ENCODE peak calls at places on chromosomes 12 and 14, in seven cellular contexts. I is SK-N-SH, O is GM12891, W is H1, T is HepG2, K is K562, D is GM12878. Z is an unnamed sample.

GRCh38 chr12:57965766-57966165 is 24.4 kb downstream of the ATP23 start:
- DNase-seq in K (no peak), O (no peak), W (no peak), T (peak; percentile 66), I (no peak), D (no peak), Z (no peak)

GRCh38 chr12:120079352-120080042 is 37.1 kb downstream of the RAB35 start:
- DNase-seq in W (no peak), D (no peak), I (no peak), O (no peak), K (no peak), T (peak; percentile 78), Z (no peak)

GRCh38 chr14:61470261-61470953 is 149.0 kb downstream of the PRKCH start:
- DNase-seq in W (no peak), D (no peak), T (no peak), I (peak; percentile 41), K (no peak), O (no peak), Z (no peak)

GRCh38 chr12:52804029-52804428 is 8.1 kb upstream of the KRT3 start:
- DNase-seq in W (no peak), O (no peak), T (no peak), D (no peak), I (no peak), K (no peak), Z (no peak)

GRCh38 chr12:65509953-65510352 is 231.5 kb downstream of the MSRB3 start:
- DNase-seq in D (no peak), W (no peak), K (no peak), T (no peak), I (no peak), O (no peak), Z (no peak)

GRCh38 chr12:131091413-131091975 is 137.8 kb downstream of the ADGRD1 start:
- DNase-seq in T (no peak), W (no peak), I (no peak), D (peak; percentile 80), K (no peak), O (no peak), Z (no peak)

GRCh38 chr12:121751034-121751433 is 38.5 kb downstream of the TMEM120B start:
- DNase-seq in O (no peak), T (no peak), I (no peak), W (no peak), D (no peak), K (no peak), Z (no peak)

GRCh38 chr12:125090437-125090836 is 25.2 kb downstream of the AACS start:
- DNase-seq in W (no peak), K (no peak), T (no peak), I (no peak), O (no peak), D (no peak), Z (no peak)

GRCh38 chr14:102508410-102508773 is 1.2 kb downstream of the ANKRD9 start:
- DNase-seq in K (peak; percentile 71), W (no peak), T (peak; percentile 59), O (no peak), D (no peak), I (no peak), Z (no peak)

GRCh38 chr12:78697817-78698415 is 166.7 kb upstream of the SYT1 start:
- DNase-seq in K (no peak), O (no peak), I (no peak), T (no peak), D (no peak), W (no peak), Z (no peak)

GRCh38 chr14:77301103-77301502 is 19.6 kb downstream of the POMT2 start:
- DNase-seq in T (peak; percentile 75), D (no peak), O (peak; percentile 49), W (peak; percentile 90), K (peak; percentile 48), I (peak; percentile 65), Z (peak; percentile 47)

GRCh38 chr12:111705672-111706071 is 19.8 kb downstream of the ACAD10 start:
- DNase-seq in D (no peak), K (no peak), I (no peak), T (no peak), O (no peak), W (no peak), Z (no peak)

GRCh38 chr12:130715150-130715995 is 726 bp downstream of the RIMBP2 start:
- DNase-seq in O (no peak), D (no peak), K (no peak), W (peak; percentile 58), I (peak; percentile 70), T (no peak), Z (no peak)

DNA sequence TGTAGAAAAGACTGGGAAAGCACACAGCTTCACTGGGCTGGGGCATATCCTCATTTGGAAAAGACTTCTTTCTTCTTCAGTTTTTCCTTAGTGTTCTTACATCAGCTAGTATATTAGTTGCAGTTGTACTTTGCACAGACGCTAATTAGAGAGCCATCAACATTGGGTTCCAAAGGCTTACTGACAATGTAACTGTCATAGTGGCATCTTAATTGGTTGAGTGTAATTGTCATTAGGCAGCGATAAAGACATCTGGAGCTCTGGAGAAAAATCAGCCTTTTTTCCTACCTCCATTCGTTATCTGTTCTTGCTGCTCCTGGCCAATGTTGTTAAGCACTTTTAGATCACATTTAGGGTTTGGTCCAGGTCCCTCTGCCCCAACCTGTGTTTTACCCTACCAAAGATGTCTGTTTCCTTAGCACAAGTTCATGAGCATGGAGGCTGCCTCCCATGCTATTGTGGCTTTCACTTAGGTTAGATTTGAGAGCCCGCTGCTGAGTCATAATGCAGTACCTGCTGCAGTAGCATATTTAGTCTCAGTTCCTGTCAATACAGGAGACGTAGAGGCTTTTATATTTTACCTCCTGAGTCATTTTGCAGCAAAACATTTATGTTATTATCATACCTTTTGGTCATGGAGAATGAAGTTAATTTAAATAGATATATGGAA is 49.2 kb downstream of the FBXW8 start:
- DNase-seq in T (no peak), O (peak; percentile 38), D (peak; percentile 40), W (no peak), I (peak; percentile 58), K (no peak), Z (peak; percentile 24)
- TF ChIP-seq TAF1 in T (no peak), O (no peak), D (no peak), W (no peak), I (no peak), K (no peak), Z (no peak)

DNA sequence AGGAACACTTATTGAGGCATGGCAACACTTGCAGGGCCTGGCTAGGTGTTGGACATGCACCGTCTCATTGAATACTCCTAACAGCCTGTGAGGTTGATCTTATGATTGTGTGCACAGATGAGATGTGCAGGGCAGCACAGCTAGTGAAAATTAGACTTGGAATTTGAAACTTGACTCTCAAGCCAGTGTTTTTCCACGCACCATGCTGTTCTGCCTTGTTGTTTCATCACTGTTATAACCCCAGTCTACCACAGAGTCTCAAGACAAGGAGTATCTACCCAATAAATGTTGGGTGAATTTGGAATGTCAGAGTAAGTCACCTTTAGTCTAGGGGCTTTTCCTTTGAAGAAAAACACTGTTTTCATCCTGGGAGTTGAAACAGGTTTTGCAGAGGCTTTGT is 55.8 kb upstream of the LRIG3 start:
- DNase-seq in I (no peak), O (no peak), T (no peak), D (no peak), K (no peak), W (no peak), Z (no peak)
- TF ChIP-seq TAF1 in I (no peak), O (no peak), T (no peak), D (no peak), K (no peak), W (no peak), Z (no peak)

GRCh38 chr12:3885179-3886094 is 12.2 kb upstream of the PARP11 start:
- DNase-seq in I (peak; percentile 30), D (no peak), O (no peak), K (peak; percentile 6), T (peak; percentile 36), W (no peak), Z (no peak)
- TF ChIP-seq TAF1 in I (no peak), D (no peak), O (no peak), K (no peak), T (no peak), W (no peak), Z (no peak)

DNA sequence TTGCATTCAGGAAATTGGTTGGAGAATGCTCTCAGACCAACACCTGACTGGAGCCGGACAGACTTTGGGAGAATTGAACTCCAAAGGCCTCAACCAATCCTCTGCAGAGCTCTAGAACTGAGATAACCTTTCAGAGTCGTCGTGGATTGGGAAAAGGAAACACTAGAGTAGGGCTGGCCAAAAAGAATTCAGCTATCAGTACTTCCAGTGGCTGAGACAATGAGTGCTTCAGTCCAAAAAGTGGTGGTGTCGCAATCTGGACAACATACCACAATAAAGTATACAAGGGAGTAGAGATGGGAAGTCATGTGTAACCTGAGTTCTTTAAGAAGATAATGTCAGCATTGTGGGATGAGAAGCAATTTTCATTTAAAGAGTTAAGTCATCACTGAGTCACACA is 377.1 kb downstream of the SLC16A7 start:
- DNase-seq in D (no peak), I (no peak), W (no peak), O (no peak), T (peak; percentile 12), K (no peak), Z (no peak)
- TF ChIP-seq TAF1 in D (no peak), I (no peak), W (no peak), O (no peak), T (no peak), K (no peak), Z (no peak)

DNA sequence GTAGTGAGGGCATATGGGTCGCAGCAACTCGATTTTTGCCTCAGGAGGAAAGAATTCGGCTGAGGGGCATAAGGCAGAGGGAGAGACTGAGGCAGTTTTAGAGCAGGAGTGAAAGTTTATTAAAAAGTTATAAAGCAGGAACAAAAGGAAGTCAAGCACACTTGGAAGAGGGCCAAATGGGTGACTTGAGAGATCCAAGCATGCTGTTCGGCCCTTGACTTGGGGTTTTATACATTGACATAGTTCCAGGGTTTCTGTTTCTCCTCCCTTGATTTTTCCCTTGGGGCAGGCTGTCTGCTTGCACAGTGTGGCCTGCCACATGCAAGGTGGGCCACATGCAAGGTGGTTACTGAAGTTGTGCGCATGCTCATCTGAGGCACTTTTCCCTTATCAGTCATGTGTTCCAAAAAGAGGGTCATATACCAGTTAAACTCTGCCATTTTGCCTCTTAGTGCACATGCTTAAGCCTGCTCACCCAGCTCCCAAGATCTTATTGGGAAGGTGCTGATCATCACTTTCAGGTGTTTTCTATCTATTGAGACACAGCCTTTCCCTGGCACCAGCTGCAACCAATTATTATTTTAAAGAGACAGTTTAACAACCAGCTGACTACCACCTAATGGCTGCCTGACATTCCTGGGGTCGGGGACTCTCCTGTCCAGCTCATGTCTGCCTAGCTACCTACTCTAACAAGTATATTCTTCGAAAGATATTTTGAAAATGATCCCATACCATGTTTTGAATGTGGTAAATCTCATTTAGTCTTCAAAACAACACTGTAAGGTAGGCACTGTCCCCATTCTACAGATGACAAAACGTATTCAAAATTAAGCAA is 19.9 kb downstream of the PTGER2 start:
- DNase-seq in O (no peak), T (no peak), D (no peak), W (no peak), I (no peak), K (no peak), Z (no peak)
- TF ChIP-seq TAF1 in O (no peak), T (no peak), D (no peak), W (no peak), I (no peak), K (no peak), Z (no peak)

Z was measured in GM12892.